ENCODE peak calls at places on chromosomes 2 and 18, in four cellular contexts. M is GM12878, K is HepG2, J is K562. A is an unnamed sample.

GRCh38 chr2:134774074-134774742 is 55.4 kb upstream of the TMEM163 start:
- DNase-seq in M (no peak), K (no peak), J (peak; percentile 23), A (peak; percentile 42)

GRCh38 chr2:212995920-212996319 is 155.5 kb downstream of the IKZF2 start:
- DNase-seq in J (no peak), K (no peak), M (no peak), A (no peak)

GRCh38 chr2:226656367-226656766 is 143.3 kb downstream of the IRS1 start:
- DNase-seq in K (peak; percentile 43), M (no peak), J (no peak), A (no peak)

GRCh38 chr2:30756051-30756719 is 51.1 kb downstream of the CAPN13 start:
- DNase-seq in K (peak; percentile 12), M (no peak), J (peak; percentile 54), A (no peak)

GRCh38 chr2:165462433-165462832 is 7.1 kb upstream of the CSRNP3 start:
- DNase-seq in M (no peak), K (no peak), J (no peak), A (no peak)

GRCh38 chr2:173076557-173077345 is 1.1 kb downstream of the MAP3K20 start:
- DNase-seq in K (no peak), M (peak; percentile 20), J (peak; percentile 48), A (peak; percentile 79)

GRCh38 chr18:23868341-23868740 is 146.2 kb upstream of the TTC39C start:
- DNase-seq in K (no peak), M (no peak), J (no peak), A (no peak)

GRCh38 chr2:56077352-56077915 is 106.4 kb upstream of the CCDC85A start:
- DNase-seq in K (peak; percentile 49), M (no peak), J (peak; percentile 32), A (peak; percentile 42)

GRCh38 chr18:26493021-26493420 is 55.3 kb downstream of the KCTD1 start:
- DNase-seq in M (no peak), K (no peak), J (no peak), A (no peak)

GRCh38 chr2:120982598-120982997 is 246.9 kb downstream of the GLI2 start:
- DNase-seq in K (no peak), M (no peak), J (no peak), A (no peak)

GRCh38 chr2:167183916-167184315 is 295.6 kb downstream of the XIRP2 start:
- DNase-seq in K (no peak), J (no peak), M (no peak), A (no peak)

GRCh38 chr2:19753314-19753713 is 148.5 kb downstream of the TTC32 start:
- DNase-seq in M (no peak), K (no peak), J (no peak), A (no peak)

GRCh38 chr2:130727286-130727924 is 1.5 kb upstream of the GPR148 start:
- DNase-seq in J (peak; percentile 86), M (peak; percentile 48), K (no peak), A (peak; percentile 72)

GRCh38 chr2:54997826-54998225 is 52.4 kb downstream of the RTN4 start:
- DNase-seq in K (no peak), M (no peak), J (no peak), A (no peak)

GRCh38 chr2:22626621-22627020 is 758.4 kb upstream of the KLHL29 start:
- DNase-seq in J (no peak), M (no peak), K (no peak), A (no peak)

GRCh38 chr18:39491408-39491807 is 1925.8 kb upstream of the CELF4 start:
- DNase-seq in K (no peak), J (no peak), M (no peak), A (no peak)

GRCh38 chr2:224328798-224329197 is 73.1 kb downstream of the FAM124B start:
- DNase-seq in J (no peak), M (no peak), K (no peak), A (no peak)

GRCh38 chr2:65016789-65017188 is 27.6 kb downstream of the SLC1A4 start:
- DNase-seq in M (no peak), K (no peak), J (no peak), A (no peak)

GRCh38 chr18:3757361-3757760 is 307.4 kb downstream of the TGIF1 start:
- DNase-seq in K (no peak), J (no peak), M (no peak), A (no peak)

GRCh38 chr18:499351-500229 is 911 bp downstream of the COLEC12 start:
- DNase-seq in J (no peak), K (peak; percentile 46), M (no peak), A (peak; percentile 57)

DNA sequence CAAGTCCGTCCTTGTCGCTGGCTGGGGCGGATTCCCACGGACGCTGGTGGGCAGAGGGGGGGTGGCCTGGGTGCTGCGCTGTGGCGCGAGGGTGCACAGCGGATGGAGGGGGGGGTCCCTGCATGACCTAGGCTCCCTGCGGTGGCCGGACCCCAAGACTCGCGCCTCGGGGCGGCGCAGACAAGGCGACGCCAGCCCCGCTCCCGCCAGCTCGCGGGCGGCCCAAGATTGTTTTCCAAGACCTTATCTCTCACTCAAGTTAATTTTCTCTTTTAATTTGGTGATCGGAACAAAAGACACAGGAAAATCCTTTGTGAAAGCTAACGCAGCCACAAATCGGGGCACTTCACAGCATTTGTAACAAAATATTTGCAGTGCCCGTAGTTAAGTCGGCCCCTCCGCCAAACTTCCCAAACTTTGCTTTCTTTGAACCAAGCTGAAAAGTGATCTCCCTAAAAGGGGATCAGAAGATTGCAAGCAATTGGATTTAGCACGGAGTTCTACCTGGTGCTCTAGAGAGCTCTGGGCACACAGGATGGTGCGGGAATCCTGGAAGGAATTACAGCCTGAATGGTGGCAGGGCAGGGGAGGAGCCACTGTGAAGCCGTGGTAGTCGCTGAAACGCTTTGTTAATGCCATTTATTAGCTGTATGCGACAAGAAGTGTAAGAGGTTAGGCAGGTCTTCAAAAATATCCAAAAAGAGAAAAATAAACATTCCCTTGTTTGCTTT is 4.8 kb upstream of the ID2 start:
- DNase-seq in K (no peak), M (no peak), J (no peak), A (no peak)
- H3K9ac ChIP-seq in K (peak overlapping the region; percentile 86), M (no peak overlapping the region), J (peak overlapping the region; percentile 21), A (peak overlapping the region; percentile 7)

DNA sequence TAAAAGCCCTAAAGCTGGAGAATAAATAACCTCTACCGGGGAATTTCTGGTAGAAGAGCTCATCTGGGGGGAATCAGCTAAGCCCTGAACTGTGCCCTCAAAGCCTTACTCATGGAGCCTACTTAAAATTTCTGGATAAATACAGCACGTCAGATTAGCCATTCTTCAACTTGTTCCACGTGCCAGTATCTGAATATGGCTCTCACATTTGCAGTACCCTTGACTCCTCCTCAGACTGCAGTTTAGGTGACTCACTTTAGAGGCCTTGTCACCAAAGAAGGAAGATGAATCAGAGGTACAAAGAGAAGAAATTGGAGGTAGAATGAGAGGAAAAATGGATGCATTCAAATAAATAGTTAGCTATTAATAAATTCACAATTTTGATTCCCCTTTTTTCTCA is 34.6 kb upstream of the POTEC start:
- DNase-seq in K (no peak), J (no peak), M (no peak), A (no peak)
- TF ChIP-seq MYC in K (no peak), J (no peak), M (no peak), A (no peak)

DNA sequence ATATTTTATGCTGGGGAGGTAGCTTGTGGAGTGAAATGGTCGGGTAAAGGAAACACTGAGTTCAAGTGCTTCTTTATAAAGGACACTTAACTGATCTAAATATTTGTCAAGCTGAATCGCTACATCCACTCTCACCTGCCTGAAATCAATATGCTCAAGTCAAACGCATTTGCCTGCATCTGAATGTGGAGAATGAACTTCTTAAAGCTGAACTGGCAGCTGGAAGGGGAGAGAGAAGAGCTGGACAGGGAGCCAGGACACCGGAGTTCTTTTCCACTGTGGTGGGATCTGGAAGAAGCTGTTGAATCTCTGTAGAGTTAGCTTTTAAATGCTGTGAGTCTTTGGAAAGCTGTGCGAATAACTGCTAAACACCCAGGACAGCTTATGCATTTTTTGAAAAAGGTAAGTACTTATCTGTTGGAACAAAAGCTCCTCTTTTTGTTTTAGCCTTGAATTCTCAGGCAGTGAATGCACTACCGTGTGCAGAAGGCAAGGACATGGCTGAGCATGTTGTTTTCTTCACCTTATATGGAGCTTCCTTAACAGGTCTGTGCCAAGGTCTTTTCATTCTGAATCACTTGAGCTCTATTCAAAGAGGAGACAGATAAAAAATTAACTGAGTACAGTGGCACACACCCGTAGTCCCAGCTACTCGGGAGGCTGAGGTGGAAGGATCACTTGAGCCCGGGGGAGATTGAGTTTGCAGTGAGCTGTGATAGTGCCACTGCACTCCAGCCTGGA is 74.2 kb upstream of the KLF7 start:
- DNase-seq in M (no peak), J (no peak), K (no peak), A (no peak)
- H3K9ac ChIP-seq in M (no peak overlapping the region), J (no peak overlapping the region), K (no peak overlapping the region), A (no peak overlapping the region)

GRCh38 chr2:132701810-132702209 is 31.8 kb upstream of the LYPD1 start:
- DNase-seq in K (no peak), M (no peak), J (no peak), A (no peak)

GRCh38 chr2:132703396-132703795 is 33.4 kb upstream of the LYPD1 start:
- DNase-seq in M (no peak), J (no peak), K (no peak), A (no peak)
- TF ChIP-seq MYC in M (no peak), J (no peak), K (no peak), A (no peak)

GRCh38 chr2:86335865-86336321 is 1.5 kb downstream of the REEP1 start:
- DNase-seq in J (no peak), K (no peak), M (no peak), A (no peak)
- H3K9ac ChIP-seq in J (no peak overlapping the region), K (no peak overlapping the region), M (no peak overlapping the region), A (no peak overlapping the region)

GRCh38 chr2:88557290-88557689 is 70.0 kb downstream of the EIF2AK3 start:
- DNase-seq in J (no peak), M (no peak), K (no peak), A (no peak)
- TF ChIP-seq MYC in J (no peak), M (no peak), K (no peak), A (no peak)

DNA sequence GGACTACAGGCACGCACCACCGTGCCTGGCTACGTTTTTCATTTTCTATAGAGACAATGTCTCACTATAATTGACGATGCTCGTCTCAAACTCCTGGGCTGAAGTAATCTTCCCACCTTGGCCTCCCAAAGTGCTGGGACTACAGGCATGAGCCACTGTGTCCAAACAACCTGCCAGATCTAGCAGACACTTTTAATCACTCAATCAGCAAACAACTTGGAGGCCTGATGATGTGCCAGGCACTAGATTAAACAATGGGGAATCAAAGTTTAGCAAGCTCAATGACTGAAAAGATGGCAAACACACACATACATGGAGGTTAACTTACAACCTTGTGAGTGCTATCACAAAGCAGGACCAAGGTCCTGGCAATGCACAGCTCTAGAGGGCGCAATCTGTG is 29.8 kb upstream of the RMP24 start:
- DNase-seq in M (no peak), J (no peak), K (no peak), A (no peak)
- H3K9ac ChIP-seq in M (no peak overlapping the region), J (no peak overlapping the region), K (no peak overlapping the region), A (no peak overlapping the region)

GRCh38 chr2:79892123-79892522 is 379.3 kb downstream of the CTNNA2 start:
- DNase-seq in K (no peak), M (no peak), J (no peak), A (no peak)

GRCh38 chr2:79882548-79882947 is 369.7 kb downstream of the CTNNA2 start:
- DNase-seq in M (no peak), K (no peak), J (no peak), A (no peak)

GRCh38 chr2:79887747-79888374 is 375.0 kb downstream of the CTNNA2 start:
- DNase-seq in M (peak; percentile 9), J (peak; percentile 35), K (peak; percentile 61), A (peak; percentile 36)
- TF ChIP-seq MYC in M (no peak), J (no peak), K (no peak), A (no peak)

DNA sequence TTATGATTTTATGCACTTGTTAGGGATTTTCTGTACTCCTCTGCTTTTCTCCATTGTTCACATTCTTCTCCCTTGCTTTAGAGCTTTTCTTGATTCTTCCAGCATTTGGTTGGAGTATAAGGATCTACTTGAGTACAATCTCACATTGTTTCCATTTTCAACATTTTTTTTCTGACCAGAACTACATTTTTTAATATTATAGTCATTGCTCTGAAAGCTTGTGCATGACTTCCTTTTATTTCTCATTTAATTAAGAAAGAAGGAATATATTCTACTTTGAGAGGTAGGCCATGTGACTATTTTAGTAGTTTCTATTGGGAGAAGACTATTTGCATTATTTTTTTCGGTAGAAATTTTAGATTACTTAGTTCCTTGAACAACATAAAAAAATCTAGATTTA is 200.4 kb downstream of the TMEM247 start:
- DNase-seq in M (no peak), K (no peak), J (no peak), A (no peak)
- H3K9ac ChIP-seq in M (no peak overlapping the region), K (no peak overlapping the region), J (no peak overlapping the region), A (no peak overlapping the region)